ENCODE peak calls at places on chromosomes 1 and 21, in five cellular contexts. One of them, this sample, is unnamed.

GRCh38 chr21:17451364-17451869 is 61.4 kb upstream of the CXADR start:
- DNase-seq in ACHN: no peak
- DNase-seq in amygdala: no peak
- DNase-seq in NCI-H1436: no peak
- DNase-seq in lung microvascular endothelial cell: peak; percentile 56
- DNase-seq in this sample: peak; percentile 28

GRCh38 chr1:20320734-20321133 is 30.1 kb downstream of the VWA5B1 start:
- DNase-seq in NCI-H1436: no peak
- DNase-seq in lung microvascular endothelial cell: no peak
- DNase-seq in amygdala: no peak
- DNase-seq in ACHN: no peak
- DNase-seq in this sample: no peak

GRCh38 chr1:168913711-168914463 is 184.9 kb upstream of the DPT start:
- DNase-seq in amygdala: no peak
- DNase-seq in lung microvascular endothelial cell: no peak
- DNase-seq in NCI-H1436: no peak
- DNase-seq in ACHN: no peak
- DNase-seq in this sample: no peak

GRCh38 chr21:42760977-42761751 is 107.7 kb downstream of the PDE9A start:
- DNase-seq in lung microvascular endothelial cell: no peak
- DNase-seq in NCI-H1436: no peak
- DNase-seq in ACHN: no peak
- DNase-seq in amygdala: no peak
- DNase-seq in this sample: no peak

GRCh38 chr21:45995686-45996179 is 14.2 kb downstream of the COL6A1 start:
- DNase-seq in amygdala: no peak
- DNase-seq in ACHN: no peak
- DNase-seq in lung microvascular endothelial cell: no peak
- DNase-seq in NCI-H1436: no peak
- DNase-seq in this sample: peak; percentile 19

GRCh38 chr1:89041055-89041707 is 18.5 kb upstream of the GBP3 start:
- DNase-seq in NCI-H1436: no peak
- DNase-seq in ACHN: no peak
- DNase-seq in lung microvascular endothelial cell: peak; percentile 23
- DNase-seq in amygdala: no peak
- DNase-seq in this sample: no peak

GRCh38 chr21:46152939-46153258 is 2.5 kb downstream of the FTCD start:
- DNase-seq in amygdala: no peak
- DNase-seq in lung microvascular endothelial cell: no peak
- DNase-seq in NCI-H1436: no peak
- DNase-seq in ACHN: no peak
- DNase-seq in this sample: no peak

GRCh38 chr1:230276401-230276800 is 149.7 kb downstream of the PGBD5 start:
- DNase-seq in lung microvascular endothelial cell: no peak
- DNase-seq in ACHN: no peak
- DNase-seq in NCI-H1436: no peak
- DNase-seq in amygdala: no peak
- DNase-seq in this sample: no peak

GRCh38 chr1:100860397-100860991 is 34.1 kb downstream of the EXTL2 start:
- DNase-seq in NCI-H1436: no peak
- DNase-seq in amygdala: no peak
- DNase-seq in lung microvascular endothelial cell: peak; percentile 74
- DNase-seq in ACHN: no peak
- DNase-seq in this sample: no peak

This sample was measured in Caki2.